ENCODE peak calls at places on chromosomes 4 and X, in four cellular contexts. One of them, this sample, is unnamed.
A peak's percentile ranks its signal among the peaks of the same experiment; 100 is the strongest.

GRCh38 chrX:2691543-2692220 is 587 bp downstream of the CD99 start:
- DNase-seq in A549: peak; percentile 52
- DNase-seq in WTC11: no peak
- DNase-seq in HepG2: no peak
- DNase-seq in this sample: peak; percentile 40

GRCh38 chr4:498328-498919 is 532 bp downstream of the ZNF721 start:
- DNase-seq in A549: no peak
- DNase-seq in WTC11: no peak
- DNase-seq in HepG2: peak; percentile 8
- DNase-seq in this sample: no peak

GRCh38 chrX:69216446-69216845 is 51.2 kb upstream of the PJA1 start:
- DNase-seq in A549: no peak
- DNase-seq in WTC11: no peak
- DNase-seq in HepG2: no peak
- DNase-seq in this sample: no peak

GRCh38 chrX:37454537-37455285 is 105.5 kb downstream of the PRRG1 start:
- DNase-seq in A549: peak; percentile 6
- DNase-seq in WTC11: no peak
- DNase-seq in HepG2: no peak
- DNase-seq in this sample: no peak

GRCh38 chr4:124111922-124112321 is 600.6 kb downstream of the ANKRD50 start:
- DNase-seq in A549: peak; percentile 3
- DNase-seq in WTC11: no peak
- DNase-seq in HepG2: peak; percentile 55
- DNase-seq in this sample: no peak

GRCh38 chr4:167903291-167903721 is 189.0 kb upstream of the ANXA10 start:
- DNase-seq in A549: peak; percentile 1
- DNase-seq in WTC11: no peak
- DNase-seq in HepG2: no peak
- DNase-seq in this sample: no peak

GRCh38 chr4:171813195-171813955 is at the start of gene GALNTL6:
- DNase-seq in A549: no peak
- DNase-seq in WTC11: peak; percentile 48
- DNase-seq in HepG2: no peak
- DNase-seq in this sample: no peak

GRCh38 chrX:68732906-68733493 is 85.5 kb downstream of the STARD8 start:
- DNase-seq in A549: peak; percentile 38
- DNase-seq in WTC11: peak; percentile 78
- DNase-seq in HepG2: peak; percentile 19
- DNase-seq in this sample: peak; percentile 73

GRCh38 chr4:38455092-38455855 is 208.7 kb upstream of the KLF3 start:
- DNase-seq in A549: no peak
- DNase-seq in WTC11: no peak
- DNase-seq in HepG2: no peak
- DNase-seq in this sample: no peak

GRCh38 chr4:2598661-2599654 is 62.5 kb downstream of the FAM193A start:
- DNase-seq in A549: no peak
- DNase-seq in WTC11: no peak
- DNase-seq in HepG2: no peak
- DNase-seq in this sample: no peak

GRCh38 chr4:161522031-161522430 is 641.8 kb downstream of the FSTL5 start:
- DNase-seq in A549: no peak
- DNase-seq in WTC11: no peak
- DNase-seq in HepG2: no peak
- DNase-seq in this sample: no peak

GRCh38 chrX:17030092-17030491 is 83.6 kb downstream of the REPS2 start:
- DNase-seq in A549: no peak
- DNase-seq in WTC11: no peak
- DNase-seq in HepG2: no peak
- DNase-seq in this sample: no peak

GRCh38 chr4:64417974-64418373 is 8.7 kb upstream of the TECRL start:
- DNase-seq in A549: no peak
- DNase-seq in WTC11: no peak
- DNase-seq in HepG2: no peak
- DNase-seq in this sample: no peak

GRCh38 chr4:151537726-151538125 is 128.8 kb downstream of the FHIP1A start:
- DNase-seq in A549: no peak
- DNase-seq in WTC11: no peak
- DNase-seq in HepG2: no peak
- DNase-seq in this sample: no peak
- TF ChIP-seq HMGXB4 in A549: no peak
- TF ChIP-seq HMGXB4 in WTC11: no peak
- TF ChIP-seq HMGXB4 in HepG2: no peak
- TF ChIP-seq HMGXB4 in this sample: no peak

GRCh38 chrX:98338544-98338943 is 1454.8 kb downstream of the RPA4 start:
- DNase-seq in A549: no peak
- DNase-seq in WTC11: no peak
- DNase-seq in HepG2: no peak
- DNase-seq in this sample: no peak
- TF ChIP-seq ESRRA in A549: no peak
- TF ChIP-seq ESRRA in WTC11: no peak
- TF ChIP-seq ESRRA in HepG2: no peak
- TF ChIP-seq ESRRA in this sample: no peak

GRCh38 chr4:24720979-24721378 is 74.4 kb upstream of the SOD3 start:
- DNase-seq in A549: no peak
- DNase-seq in WTC11: no peak
- DNase-seq in HepG2: no peak
- DNase-seq in this sample: no peak
- TF ChIP-seq HMGXB4 in A549: no peak
- TF ChIP-seq HMGXB4 in WTC11: no peak
- TF ChIP-seq HMGXB4 in HepG2: no peak
- TF ChIP-seq HMGXB4 in this sample: no peak

DNA sequence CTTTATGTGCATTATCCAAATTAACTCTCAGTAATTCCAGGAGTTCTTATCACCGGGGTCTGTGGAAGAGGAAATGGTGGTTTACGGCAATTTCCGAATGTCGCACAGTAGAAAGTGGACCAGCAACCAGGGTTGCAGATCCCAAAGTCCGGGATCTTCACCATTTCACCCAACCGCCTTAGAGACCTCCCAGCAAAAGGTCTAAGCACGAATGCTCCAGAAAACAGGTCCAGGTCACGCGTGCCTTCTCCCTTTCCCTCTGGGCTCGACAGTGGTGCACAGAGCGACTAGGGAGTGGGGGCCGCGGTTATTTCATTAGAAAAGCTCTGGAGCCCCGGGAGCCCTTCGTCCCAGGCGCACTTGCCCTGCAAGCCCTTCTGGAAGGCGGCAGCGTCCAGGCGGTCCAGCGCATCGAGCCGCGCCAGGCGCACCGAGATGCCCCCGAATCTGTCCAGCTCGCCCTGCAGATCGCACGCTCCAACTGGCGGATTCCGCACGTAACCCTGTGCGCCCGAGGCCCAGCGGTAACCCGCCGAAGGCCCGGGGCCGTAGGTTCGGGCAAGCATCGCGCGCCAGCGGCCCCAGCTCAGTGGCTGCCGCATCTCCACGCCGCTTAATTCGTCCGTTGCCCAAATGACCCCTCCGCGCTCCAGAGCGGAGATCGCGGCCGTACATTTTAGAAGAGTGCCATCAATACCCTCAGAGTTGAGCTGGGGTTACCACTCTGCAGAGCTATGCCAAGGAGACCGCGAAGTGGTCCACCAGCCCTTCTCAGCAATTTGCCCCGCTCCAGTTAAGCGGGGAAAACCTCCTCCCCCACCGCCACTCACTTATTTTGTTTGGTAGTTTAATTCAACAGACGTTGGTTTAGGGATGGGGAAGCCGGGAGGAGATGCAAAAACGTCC is at the start of gene NUDT6:
- DNase-seq in A549: peak; percentile 66
- DNase-seq in WTC11: peak; percentile 75
- DNase-seq in HepG2: peak; percentile 51
- DNase-seq in this sample: peak; percentile 67
- TF ChIP-seq ESRRA in A549: no peak
- TF ChIP-seq ESRRA in WTC11: no peak
- TF ChIP-seq ESRRA in HepG2: peak; percentile 51
- TF ChIP-seq ESRRA in this sample: no peak

GRCh38 chr4:99507762-99508161 is 3.1 kb upstream of the C4orf17 start:
- DNase-seq in A549: no peak
- DNase-seq in WTC11: no peak
- DNase-seq in HepG2: no peak
- DNase-seq in this sample: no peak
- TF ChIP-seq HMGXB4 in A549: no peak
- TF ChIP-seq HMGXB4 in WTC11: no peak
- TF ChIP-seq HMGXB4 in HepG2: no peak
- TF ChIP-seq HMGXB4 in this sample: no peak

GRCh38 chr4:109913842-109914241 is 1.2 kb downstream of the EGF start:
- DNase-seq in A549: no peak
- DNase-seq in WTC11: no peak
- DNase-seq in HepG2: no peak
- DNase-seq in this sample: no peak

GRCh38 chr4:109914356-109914755 is 1.7 kb downstream of the EGF start:
- DNase-seq in A549: no peak
- DNase-seq in WTC11: no peak
- DNase-seq in HepG2: no peak
- DNase-seq in this sample: no peak

GRCh38 chr4:109908741-109909140 is 3.9 kb upstream of the EGF start:
- DNase-seq in A549: no peak
- DNase-seq in WTC11: no peak
- DNase-seq in HepG2: no peak
- DNase-seq in this sample: no peak

GRCh38 chr4:109912706-109913621 is at the start of gene EGF:
- DNase-seq in A549: no peak
- DNase-seq in WTC11: no peak
- DNase-seq in HepG2: no peak
- DNase-seq in this sample: peak; percentile 29

GRCh38 chr4:109910261-109910660 is 2.4 kb upstream of the EGF start:
- DNase-seq in A549: no peak
- DNase-seq in WTC11: no peak
- DNase-seq in HepG2: no peak
- DNase-seq in this sample: no peak
- TF ChIP-seq ESRRA in A549: no peak
- TF ChIP-seq ESRRA in WTC11: no peak
- TF ChIP-seq ESRRA in HepG2: no peak
- TF ChIP-seq ESRRA in this sample: no peak

GRCh38 chr4:137967480-137968190 is 274.5 kb downstream of the SLC7A11 start:
- DNase-seq in A549: no peak
- DNase-seq in WTC11: no peak
- DNase-seq in HepG2: no peak
- DNase-seq in this sample: peak; percentile 7
- TF ChIP-seq HMGXB4 in A549: no peak
- TF ChIP-seq HMGXB4 in WTC11: no peak
- TF ChIP-seq HMGXB4 in HepG2: no peak
- TF ChIP-seq HMGXB4 in this sample: no peak

DNA sequence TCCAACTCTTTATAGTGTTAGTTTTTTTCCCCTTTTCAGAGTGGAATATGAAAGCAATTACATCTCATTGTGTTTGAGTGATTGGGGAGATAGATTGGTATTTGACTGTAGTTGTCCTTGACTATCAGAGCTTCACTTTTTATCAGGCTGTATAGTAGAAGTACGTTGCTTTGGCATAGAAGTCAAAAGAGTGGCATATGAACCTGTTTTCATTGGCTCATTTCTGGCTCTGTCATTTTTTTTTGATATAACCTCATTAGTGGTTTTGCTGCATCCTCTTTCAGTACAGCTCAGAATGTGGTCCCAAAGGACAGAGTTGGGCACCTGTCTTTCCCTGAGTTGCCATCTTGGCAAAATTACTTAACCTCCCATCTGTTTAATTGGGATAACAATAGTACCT is 1.4 kb downstream of the TMA16 start:
- DNase-seq in A549: no peak
- DNase-seq in WTC11: no peak
- DNase-seq in HepG2: no peak
- DNase-seq in this sample: no peak
- TF ChIP-seq ESRRA in A549: no peak
- TF ChIP-seq ESRRA in WTC11: no peak
- TF ChIP-seq ESRRA in HepG2: no peak
- TF ChIP-seq ESRRA in this sample: no peak

GRCh38 chr4:48634688-48635308 is 144.7 kb downstream of the ZAR1 start:
- DNase-seq in A549: no peak
- DNase-seq in WTC11: no peak
- DNase-seq in HepG2: no peak
- DNase-seq in this sample: no peak

GRCh38 chr4:48635980-48636379 is 144.1 kb downstream of the FRYL start:
- DNase-seq in A549: no peak
- DNase-seq in WTC11: no peak
- DNase-seq in HepG2: peak; percentile 4
- DNase-seq in this sample: no peak

GRCh38 chr4:48633657-48634056 is 143.6 kb downstream of the ZAR1 start:
- DNase-seq in A549: no peak
- DNase-seq in WTC11: no peak
- DNase-seq in HepG2: no peak
- DNase-seq in this sample: no peak

GRCh38 chr4:48639816-48640215 is 140.3 kb downstream of the FRYL start:
- DNase-seq in A549: no peak
- DNase-seq in WTC11: no peak
- DNase-seq in HepG2: no peak
- DNase-seq in this sample: no peak

DNA sequence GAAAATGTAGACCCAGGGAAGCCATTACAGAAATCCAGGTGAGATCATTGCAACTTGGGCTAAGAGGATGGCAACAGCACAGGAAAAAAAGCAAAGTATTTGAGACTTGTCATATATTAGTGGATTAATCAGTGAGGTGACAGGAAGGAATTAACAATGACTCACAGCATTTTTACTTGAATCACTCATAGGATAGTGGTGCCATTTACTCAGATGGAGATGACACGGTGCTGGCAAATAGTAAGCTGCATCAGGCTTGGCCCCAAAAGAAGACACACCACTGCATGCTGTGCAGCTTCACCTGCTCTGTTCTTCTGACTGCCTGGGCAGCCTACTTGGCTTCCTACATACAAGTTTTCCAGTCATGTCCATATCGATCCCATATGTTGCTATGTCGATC is 144.8 kb downstream of the FRYL start:
- DNase-seq in A549: no peak
- DNase-seq in WTC11: no peak
- DNase-seq in HepG2: peak; percentile 9
- DNase-seq in this sample: no peak
- TF ChIP-seq HMGXB4 in A549: no peak
- TF ChIP-seq HMGXB4 in WTC11: no peak
- TF ChIP-seq HMGXB4 in HepG2: no peak
- TF ChIP-seq HMGXB4 in this sample: no peak

DNA sequence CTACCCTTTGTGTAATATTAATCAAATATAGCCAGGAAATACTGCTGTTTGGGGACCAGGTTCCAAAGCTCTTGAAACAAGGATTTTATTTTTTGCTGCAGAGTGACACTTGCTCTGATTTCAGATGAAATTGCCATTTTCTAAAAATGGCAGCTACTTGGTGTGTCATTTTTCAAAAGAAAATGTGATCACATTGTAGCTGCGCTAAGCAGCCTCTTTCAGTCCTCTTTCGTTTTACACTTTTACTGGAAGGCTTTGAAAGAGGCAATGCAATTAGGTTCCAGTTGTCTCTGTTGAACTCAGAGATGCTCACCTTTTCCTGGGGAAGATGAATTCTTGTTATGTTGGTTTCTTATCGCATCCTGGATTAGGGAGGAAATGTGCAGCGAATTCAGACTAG is 85.1 kb downstream of the CT47B1 start:
- DNase-seq in A549: no peak
- DNase-seq in WTC11: no peak
- DNase-seq in HepG2: no peak
- DNase-seq in this sample: no peak
- TF ChIP-seq ESRRA in A549: no peak
- TF ChIP-seq ESRRA in WTC11: no peak
- TF ChIP-seq ESRRA in HepG2: no peak
- TF ChIP-seq ESRRA in this sample: no peak